ENCODE peak calls at places on chromosomes 13 and 19, in seven cellular contexts. X, R, Y, Z, I, D and O are unnamed samples.

GRCh38 chr19:3633559-3633988 is 7.0 kb upstream of the CACTIN start:
- DNase-seq in X (no peak), R (no peak), Y (no peak), Z (no peak), I (no peak), D (no peak), O (no peak)

GRCh38 chr19:53864308-53864836 is 3.3 kb upstream of the MYADM start:
- DNase-seq in X (no peak), R (no peak), Y (no peak), Z (no peak), I (no peak), D (no peak), O (peak)

GRCh38 chr13:57138988-57139387 is 1.7 kb upstream of the PRR20A start:
- DNase-seq in X (no peak), R (no peak), Y (no peak), Z (no peak), I (no peak), D (no peak), O (no peak)

GRCh38 chr13:112601351-112601750 is 13.4 kb upstream of the TUBGCP3 start:
- DNase-seq in X (no peak), R (no peak), Y (no peak), Z (no peak), I (no peak), D (no peak), O (no peak)

GRCh38 chr19:35241417-35241816 is 7.4 kb upstream of the LSR start:
- DNase-seq in X (no peak), R (no peak), Y (no peak), Z (no peak), I (no peak), D (no peak), O (no peak)

GRCh38 chr13:21077360-21078353 is 16.3 kb upstream of the LATS2 start:
- DNase-seq in X (no peak), R (no peak), Y (no peak), Z (no peak), I (no peak), D (no peak), O (no peak)

GRCh38 chr13:24784319-24784718 is 20.4 kb downstream of the RNF17 start:
- DNase-seq in X (no peak), R (no peak), Y (no peak), Z (no peak), I (no peak), D (no peak), O (no peak)

GRCh38 chr19:47369923-47370625 is 21.0 kb downstream of the DHX34 start:
- DNase-seq in X (no peak), R (no peak), Y (no peak), Z (peak), I (peak), D (no peak), O (no peak)

GRCh38 chr19:29805026-29805925 is 6.5 kb upstream of the CCNE1 start:
- DNase-seq in X (no peak), R (no peak), Y (no peak), Z (no peak), I (peak), D (no peak), O (no peak)

GRCh38 chr13:45873491-45874360 is 22.2 kb upstream of the SIAH3 start:
- DNase-seq in X (no peak), R (no peak), Y (no peak), Z (no peak), I (peak), D (no peak), O (no peak)